ENCODE peak calls at places on chromosomes 12 and 14, in eight cellular contexts. G, L, A, O, M, Y, Z and F are unnamed samples.

GRCh38 chr14:60161176-60162107 is 3.8 kb downstream of the DHRS7 start:
- DNase-seq in G (no peak), L (no peak), A (no peak), O (no peak), M (no peak), Y (no peak), Z (no peak), F (no peak)

GRCh38 chr14:23573384-23573783 is 5.2 kb downstream of the JPH4 start:
- DNase-seq in G (no peak), L (no peak), A (no peak), O (no peak), M (no peak), Y (no peak), Z (no peak), F (no peak)

GRCh38 chr14:55170526-55170925 is 20.9 kb downstream of the DLGAP5 start:
- DNase-seq in G (no peak), L (no peak), A (no peak), O (no peak), M (no peak), Y (no peak), Z (no peak), F (no peak)

GRCh38 chr12:53829130-53829529 is 77.4 kb upstream of the CISTR start:
- DNase-seq in G (no peak), L (no peak), A (no peak), O (no peak), M (no peak), Y (no peak), Z (no peak), F (no peak)

GRCh38 chr14:102295301-102295700 is 9.7 kb downstream of the MOK start:
- DNase-seq in G (no peak), L (peak), A (peak), O (no peak), M (no peak), Y (no peak), Z (no peak), F (peak)

GRCh38 chr14:50964683-50965390 is 20.6 kb upstream of the PYGL start:
- DNase-seq in G (peak), L (no peak), A (peak), O (no peak), M (no peak), Y (peak), Z (no peak), F (peak)

GRCh38 chr12:80187660-80188090 is 88.3 kb downstream of the OTOGL start:
- DNase-seq in G (no peak), L (no peak), A (peak), O (no peak), M (no peak), Y (no peak), Z (no peak), F (no peak)

GRCh38 chr12:107014050-107014449 is 27.1 kb upstream of the MTERF2 start:
- DNase-seq in G (no peak), L (no peak), A (no peak), O (no peak), M (no peak), Y (peak), Z (no peak), F (no peak)

GRCh38 chr14:20278414-20278813 is 27.3 kb downstream of the TTC5 start:
- DNase-seq in G (no peak), L (no peak), A (peak), O (no peak), M (peak), Y (no peak), Z (no peak), F (no peak)

GRCh38 chr12:24232531-24232930 is 283.1 kb upstream of the SOX5 start:
- DNase-seq in G (no peak), L (no peak), A (no peak), O (no peak), M (no peak), Y (no peak), Z (no peak), F (no peak)

GRCh38 chr12:95963104-95963503 is 20.0 kb downstream of the AMDHD1 start:
- DNase-seq in G (no peak), L (no peak), A (peak), O (no peak), M (no peak), Y (peak), Z (no peak), F (no peak)

GRCh38 chr14:91369628-91370445 is 47.8 kb downstream of the CCDC88C start:
- DNase-seq in G (no peak), L (no peak), A (no peak), O (peak), M (no peak), Y (no peak), Z (no peak), F (no peak)

GRCh38 chr14:24243336-24243836 is 963 bp upstream of the TINF2 start:
- DNase-seq in G (no peak), L (peak), A (no peak), O (no peak), M (no peak), Y (no peak), Z (no peak), F (no peak)

GRCh38 chr12:28622416-28622815 is 432.2 kb downstream of the CCDC91 start:
- DNase-seq in G (no peak), L (no peak), A (peak), O (no peak), M (no peak), Y (no peak), Z (no peak), F (no peak)

GRCh38 chr12:69569236-69569635 is 16.0 kb upstream of the CCT2 start:
- DNase-seq in G (no peak), L (no peak), A (peak), O (no peak), M (no peak), Y (no peak), Z (no peak), F (no peak)

GRCh38 chr14:101128478-101129450 is 225.2 kb upstream of the RTL1 start:
- DNase-seq in G (peak), L (no peak), A (no peak), O (no peak), M (no peak), Y (no peak), Z (no peak), F (no peak)